ENCODE peak calls at places on chromosomes 11 and 22, in four cellular contexts. Y is thyroid gland, K is K562, G is A549. Z is an unnamed sample. For H3K4me1, the result is how much of the 10 kb centered on the place peaks cover.

GRCh38 chr11:72813740-72814138 is 472 bp upstream of the ATG16L2 start:
- DNase-seq in Y (peak), K (peak), G (peak), Z (peak)

GRCh38 chr11:94641167-94641761 is 74.1 kb downstream of the PIWIL4 start:
- DNase-seq in Y (no peak), K (no peak), G (no peak), Z (no peak)

GRCh38 chr22:48112687-48113521 is 1350.5 kb downstream of the TBC1D22A start:
- DNase-seq in Y (no peak), K (no peak), G (peak), Z (no peak)

GRCh38 chr11:1157645-1158591 is at the start of gene MUC5AC:
- DNase-seq in Y (no peak), K (no peak), G (peak), Z (no peak)

GRCh38 chr11:57426439-57426753 is 525 bp downstream of the SLC43A3 start:
- DNase-seq in Y (no peak), K (peak), G (no peak), Z (no peak)

GRCh38 chr11:118574636-118575035 is 2.4 kb downstream of the ARCN1 start:
- DNase-seq in Y (no peak), K (no peak), G (no peak), Z (no peak)

GRCh38 chr11:63906585-63906984 is 10.4 kb downstream of the RCOR2 start:
- DNase-seq in Y (no peak), K (peak), G (no peak), Z (no peak)

GRCh38 chr11:111696556-111696955 is 69.6 kb downstream of the PPP2R1B start:
- DNase-seq in Y (no peak), K (no peak), G (no peak), Z (no peak)

GRCh38 chr22:21657361-21658118 is 8.3 kb upstream of the PPIL2 start:
- DNase-seq in Y (peak), K (peak), G (peak), Z (no peak)

GRCh38 chr22:38313384-38313955 is 3.8 kb downstream of the CSNK1E start:
- DNase-seq in Y (peak), K (no peak), G (peak), Z (peak)

GRCh38 chr11:81301426-81301825 is 1432.2 kb downstream of the FAM181B start:
- DNase-seq in Y (no peak), K (no peak), G (no peak), Z (no peak)

GRCh38 chr22:17063372-17064106 is 21.3 kb upstream of the IL17RA start:
- DNase-seq in Y (no peak), K (no peak), G (no peak), Z (no peak)

GRCh38 chr11:96157517-96157873 is 185.5 kb downstream of the MAML2 start:
- DNase-seq in Y (no peak), K (no peak), G (no peak), Z (no peak)

GRCh38 chr11:8689726-8690255 is 7.2 kb downstream of the RPL27A start:
- DNase-seq in Y (no peak), K (no peak), G (no peak), Z (no peak)

GRCh38 chr11:130212431-130212961 is 52.9 kb downstream of the ST14 start:
- DNase-seq in Y (no peak), K (no peak), G (no peak), Z (peak)

GRCh38 chr11:66080055-66080817 is 10.2 kb downstream of the PACS1 start:
- DNase-seq in Y (no peak), K (peak), G (peak), Z (peak)

GRCh38 chr11:72836111-72836510 is 21.9 kb downstream of the ATG16L2 start:
- DNase-seq in Y (no peak), K (no peak), G (no peak), Z (peak)

GRCh38 chr11:12556788-12557384 is 117.3 kb upstream of the TEAD1 start:
- DNase-seq in Y (peak), K (no peak), G (peak), Z (peak)

GRCh38 chr11:92122561-92122960 is 102.1 kb upstream of the FAT3 start:
- DNase-seq in Y (no peak), K (no peak), G (no peak), Z (no peak)

GRCh38 chr11:112227002-112227401 is 774 bp downstream of the PTS start:
- DNase-seq in Y (no peak), K (peak), G (peak), Z (no peak)

GRCh38 chr11:111221208-111221607 is 24.3 kb upstream of the POU2AF2 start:
- DNase-seq in Y (no peak), K (no peak), G (no peak), Z (no peak)

GRCh38 chr11:76782526-76783293 is 446 bp upstream of the TSKU start:
- DNase-seq in Y (peak), K (peak), G (peak), Z (peak)

GRCh38 chr11:9060700-9061111 is 30.7 kb downstream of the SCUBE2 start:
- DNase-seq in Y (no peak), K (peak), G (peak), Z (no peak)

GRCh38 chr22:28181332-28181731 is 262.3 kb upstream of the PITPNB start:
- DNase-seq in Y (no peak), K (no peak), G (no peak), Z (no peak)

GRCh38 chr11:65444314-65445051 is 21.9 kb downstream of the NEAT1 start:
- DNase-seq in Y (peak), K (no peak), G (no peak), Z (peak)

GRCh38 chr11:13329670-13330401 is 52.2 kb downstream of the BMAL1 start:
- DNase-seq in Y (peak), K (no peak), G (no peak), Z (no peak)

GRCh38 chr11:17744151-17744940 is 9.8 kb downstream of the KCNC1 start:
- DNase-seq in Y (no peak), K (no peak), G (no peak), Z (peak)

GRCh38 chr11:46216040-46216764 is 61.3 kb upstream of the CREB3L1 start:
- DNase-seq in Y (no peak), K (no peak), G (no peak), Z (no peak)

GRCh38 chr11:65032216-65032615 is 5.0 kb downstream of the SNX15 start:
- DNase-seq in Y (no peak), K (no peak), G (no peak), Z (no peak)

GRCh38 chr11:64799925-64800632 is 2.9 kb downstream of the MAP4K2 start:
- DNase-seq in Y (no peak), K (no peak), G (peak), Z (no peak)

GRCh38 chr11:7079545-7080135 is 9.2 kb upstream of the RBMXL2 start:
- DNase-seq in Y (no peak), K (peak), G (no peak), Z (no peak)

DNA sequence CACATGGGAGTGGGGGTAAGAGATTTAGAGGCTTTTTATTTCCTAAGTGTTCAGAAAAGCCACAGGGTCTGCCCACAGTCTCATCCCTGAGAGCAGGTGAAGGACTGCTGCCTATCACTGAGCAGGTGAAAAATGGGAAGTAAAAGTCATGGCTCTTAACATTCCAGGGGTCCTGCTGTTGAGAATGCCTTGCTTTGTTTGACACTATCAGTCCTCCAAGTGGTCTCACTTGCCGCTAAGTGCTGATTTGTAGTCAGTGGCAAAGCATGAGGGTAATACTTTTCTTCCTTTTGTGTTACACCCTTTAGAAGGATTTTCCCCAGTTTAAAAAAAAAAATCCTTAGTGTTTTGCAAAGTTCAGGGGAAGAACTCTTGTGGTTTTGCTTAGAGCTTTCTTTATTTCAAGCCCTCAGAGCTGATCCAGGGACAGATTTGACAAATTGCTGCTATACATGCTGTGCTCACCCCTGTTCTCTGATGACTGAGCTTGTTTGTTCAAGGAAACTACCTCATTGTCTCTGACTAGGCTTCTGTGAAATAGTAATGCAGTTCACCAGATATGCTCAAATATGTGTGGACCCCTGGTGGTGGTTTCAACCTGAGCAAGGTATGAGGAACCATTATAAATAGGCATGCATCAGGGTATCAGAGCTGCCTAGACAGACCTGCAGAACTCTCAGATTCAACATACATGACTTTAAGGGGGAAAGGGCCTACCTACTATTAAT is 141.0 kb downstream of the ARHGAP42 start:
- DNase-seq in Y (no peak), K (peak), G (peak), Z (no peak)
- TF ChIP-seq CTCF in Y (no peak), K (peak), G (peak), Z (no peak)

GRCh38 chr11:128716231-128716630 is 22.4 kb downstream of the FLI1 start:
- DNase-seq in Y (no peak), K (no peak), G (no peak), Z (no peak)
- H3K4me1 ChIP-seq in Y (under half), K (under half), G (under half), Z (under half)

GRCh38 chr11:43557553-43558031 is 122.9 kb upstream of the HSD17B12 start:
- DNase-seq in Y (no peak), K (peak), G (no peak), Z (no peak)
- TF ChIP-seq CTCF in Y (no peak), K (peak), G (no peak), Z (no peak)

DNA sequence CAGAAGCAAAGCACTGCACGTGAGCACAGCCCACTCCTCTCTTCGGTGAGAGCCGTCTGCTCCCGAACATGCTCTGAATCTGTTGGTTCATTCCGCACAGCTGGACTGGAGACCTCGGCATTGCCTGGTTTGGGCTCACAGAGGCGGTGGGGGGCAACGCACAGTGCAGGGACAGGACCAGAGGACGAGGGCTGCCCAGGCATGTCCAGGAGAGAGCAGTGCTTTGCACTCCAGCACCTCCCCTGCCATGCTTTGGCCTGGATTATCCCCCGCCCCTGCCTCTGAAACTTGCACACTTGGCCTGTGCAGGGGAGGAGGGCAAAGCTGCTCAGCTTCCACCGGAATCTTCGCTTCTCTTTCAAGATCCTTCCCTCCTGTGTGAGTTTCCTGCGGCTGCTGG is 536.5 kb downstream of the BRD1 start:
- DNase-seq in Y (no peak), K (no peak), G (no peak), Z (no peak)
- H3K4me1 ChIP-seq in Y (under half), K (under half), G (under half), Z (under half)

DNA sequence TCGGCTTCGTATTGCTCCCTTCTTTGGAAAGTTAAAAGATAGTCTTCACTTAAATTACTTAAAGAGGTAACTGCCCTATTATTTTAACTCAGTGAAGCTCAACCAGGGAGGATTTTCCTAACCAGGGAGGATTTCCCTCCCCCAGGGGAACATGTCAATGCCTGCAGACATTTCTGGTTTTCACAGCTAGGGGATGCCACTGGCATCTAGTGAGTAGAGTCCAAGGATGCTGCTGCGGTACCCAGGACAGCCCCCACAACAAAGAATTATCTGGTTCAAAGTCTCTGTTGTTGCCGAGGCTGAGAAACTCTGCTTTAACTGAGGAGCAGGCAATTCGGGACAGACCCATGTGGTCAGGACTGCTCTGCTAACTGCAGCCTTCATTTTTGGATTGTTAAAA is 82.2 kb downstream of the DEPDC5 start:
- DNase-seq in Y (no peak), K (no peak), G (no peak), Z (no peak)
- TF ChIP-seq CTCF in Y (no peak), K (peak), G (no peak), Z (no peak)

Z was measured in sigmoid colon.